ENCODE peak calls at places on chromosomes 1 and 21, in eight cellular contexts. E, X, H, C, I, S, U and G are unnamed samples.

GRCh38 chr1:26145960-26146294 is 13.0 kb upstream of the FAM110D start:
- DNase-seq in S (no peak), U (no peak), H (no peak), C (no peak), E (no peak), X (no peak), I (no peak), G (no peak)

GRCh38 chr1:218480691-218481099 is 135.6 kb downstream of the TGFB2 start:
- DNase-seq in C (no peak), H (peak; percentile 44), U (no peak), X (peak; percentile 76), E (no peak), S (no peak), I (no peak), G (no peak)

GRCh38 chr1:183281039-183281438 is 95.0 kb downstream of the LAMC2 start:
- DNase-seq in I (no peak), S (no peak), X (peak; percentile 73), C (no peak), U (no peak), H (peak; percentile 38), E (no peak), G (peak; percentile 34)

GRCh38 chr1:59747469-59748014 is 67.2 kb upstream of the HOOK1 start:
- DNase-seq in H (no peak), E (no peak), S (no peak), U (no peak), I (no peak), C (no peak), X (no peak), G (no peak)

GRCh38 chr21:37904879-37905278 is 11.4 kb downstream of the KCNJ6 start:
- DNase-seq in X (no peak), H (no peak), C (no peak), E (no peak), I (no peak), S (no peak), U (no peak), G (no peak)

GRCh38 chr1:67213164-67213563 is 46.9 kb downstream of the IL23R start:
- DNase-seq in U (no peak), X (peak; percentile 5), E (no peak), C (no peak), H (peak; percentile 28), I (no peak), S (no peak), G (no peak)

GRCh38 chr21:30104246-30104645 is 62.4 kb downstream of the CLDN17 start:
- DNase-seq in C (no peak), U (no peak), I (no peak), E (no peak), S (no peak), H (no peak), X (no peak), G (no peak)

GRCh38 chr1:115837386-115837761 is 3.6 kb downstream of the NHLH2 start:
- DNase-seq in H (no peak), E (no peak), I (no peak), X (no peak), S (no peak), C (no peak), U (no peak), G (no peak)

GRCh38 chr1:228862542-228863505 is 127.5 kb downstream of the RHOU start:
- DNase-seq in I (no peak), H (no peak), U (no peak), E (no peak), X (no peak), S (no peak), C (no peak), G (no peak)

GRCh38 chr1:41935226-41935625 is 16.5 kb upstream of the HIVEP3 start:
- DNase-seq in E (no peak), X (no peak), I (no peak), S (no peak), U (no peak), H (peak; percentile 34), C (no peak), G (no peak)

GRCh38 chr1:12439083-12439482 is 178.9 kb downstream of the DHRS3 start:
- DNase-seq in X (no peak), I (no peak), H (no peak), C (no peak), S (no peak), E (no peak), U (no peak), G (no peak)

GRCh38 chr1:230629511-230629910 is 12.8 kb upstream of the COG2 start:
- DNase-seq in X (no peak), E (no peak), I (no peak), H (no peak), U (no peak), S (no peak), C (no peak), G (no peak)

GRCh38 chr1:111285879-111286278 is 4.8 kb upstream of the CHIA start:
- DNase-seq in U (no peak), X (peak; percentile 24), H (no peak), C (no peak), E (no peak), S (no peak), I (no peak), G (no peak)

GRCh38 chr1:206112600-206113301 is 4.4 kb downstream of the AVPR1B start:
- DNase-seq in I (no peak), H (no peak), X (no peak), C (peak; percentile 75), S (peak; percentile 60), U (no peak), E (no peak), G (peak; percentile 72)

GRCh38 chr1:44542415-44543063 is 131.7 kb downstream of the TMEM53 start:
- DNase-seq in S (no peak), H (no peak), I (no peak), C (no peak), X (no peak), E (no peak), U (no peak), G (no peak)

GRCh38 chr1:220235462-220235861 is 36.8 kb downstream of the RAB3GAP2 start:
- DNase-seq in S (no peak), C (no peak), X (no peak), E (no peak), I (no peak), H (no peak), U (no peak), G (no peak)

GRCh38 chr1:219837274-219837993 is 90.9 kb downstream of the SLC30A10 start:
- DNase-seq in C (no peak), I (peak; percentile 3), S (no peak), U (no peak), X (peak; percentile 7), H (peak; percentile 24), E (no peak), G (no peak)

GRCh38 chr1:64183985-64184440 is 19.4 kb upstream of the UBE2U start:
- DNase-seq in U (no peak), E (no peak), S (no peak), C (no peak), H (no peak), I (no peak), X (peak; percentile 17), G (no peak)

GRCh38 chr1:92949937-92950817 is 11.1 kb downstream of the DIPK1A start:
- DNase-seq in E (no peak), X (peak; percentile 72), S (no peak), I (no peak), C (no peak), U (no peak), H (peak; percentile 71), G (no peak)

GRCh38 chr1:16458801-16459200 is 18.3 kb downstream of the NECAP2 start:
- DNase-seq in H (no peak), E (no peak), I (no peak), U (no peak), S (no peak), X (no peak), C (no peak), G (no peak)

GRCh38 chr1:219639843-219640606 is 27.1 kb upstream of the ZC3H11B start:
- DNase-seq in S (no peak), C (no peak), H (no peak), U (no peak), I (no peak), X (peak; percentile 7), E (no peak), G (no peak)

GRCh38 chr1:159914252-159915018 is 10.9 kb downstream of the TAGLN2 start:
- DNase-seq in X (peak; percentile 38), C (peak; percentile 32), E (no peak), U (no peak), H (no peak), S (no peak), I (no peak), G (no peak)

GRCh38 chr1:33319949-33320618 is 814 bp downstream of the A3GALT2 start:
- DNase-seq in H (no peak), C (no peak), S (no peak), I (no peak), X (peak; percentile 0), U (no peak), E (no peak), G (no peak)

GRCh38 chr1:206885341-206886060 is 11.7 kb upstream of the IL24 start:
- DNase-seq in H (no peak), X (peak; percentile 60), I (no peak), C (no peak), S (no peak), U (no peak), E (no peak), G (no peak)

GRCh38 chr1:173191011-173191410 is 16.1 kb downstream of the TNFSF4 start:
- DNase-seq in U (no peak), C (no peak), E (no peak), I (no peak), S (no peak), X (no peak), H (no peak), G (no peak)

GRCh38 chr21:42171091-42172053 is 47.6 kb upstream of the ABCG1 start:
- DNase-seq in H (peak; percentile 2), U (no peak), I (no peak), C (peak; percentile 92), E (no peak), S (peak; percentile 35), X (no peak), G (peak; percentile 91)

GRCh38 chr1:246602194-246602593 is 35.9 kb downstream of the CNST start:
- DNase-seq in I (peak; percentile 45), H (peak; percentile 18), E (no peak), S (no peak), X (no peak), U (no peak), C (no peak), G (no peak)

GRCh38 chr1:11839727-11840705 is 7.6 kb downstream of the NPPA start:
- DNase-seq in E (no peak), H (no peak), I (no peak), S (peak; percentile 88), C (no peak), U (no peak), X (no peak), G (no peak)

GRCh38 chr1:3707298-3707938 is 44.8 kb upstream of the CCDC27 start:
- DNase-seq in X (no peak), I (no peak), S (no peak), U (no peak), H (no peak), C (no peak), E (no peak), G (no peak)

GRCh38 chr1:64483711-64484454 is 14.0 kb downstream of the CACHD1 start:
- DNase-seq in X (no peak), I (no peak), E (no peak), U (no peak), C (no peak), H (no peak), S (no peak), G (no peak)

GRCh38 chr1:41341756-41342562 is 19.3 kb upstream of the FOXO6 start:
- DNase-seq in I (no peak), C (peak; percentile 63), U (no peak), S (no peak), E (no peak), H (no peak), X (no peak), G (peak; percentile 56)